ENCODE peak calls at places on chromosomes 1 and 21, in four cellular contexts. O is GM12878, M is H1, B is HepG2. L is an unnamed sample.

GRCh38 chr1:66489146-66489545 is 44.8 kb upstream of the SGIP1 start:
- DNase-seq in O (no peak), M (no peak), B (no peak), L (no peak)

GRCh38 chr1:1026599-1027413 is 6.9 kb downstream of the AGRN start:
- DNase-seq in O (no peak), M (no peak), B (no peak), L (no peak)

GRCh38 chr1:101996830-101997485 is at the start of gene OLFM3:
- DNase-seq in O (no peak), M (peak; percentile 43), B (peak; percentile 1), L (peak; percentile 4)

GRCh38 chr1:30756545-30757195 is 904 bp downstream of the LAPTM5 start:
- DNase-seq in O (no peak), M (no peak), B (no peak), L (no peak)

GRCh38 chr1:103218821-103219220 is 110.5 kb upstream of the COL11A1 start:
- DNase-seq in O (no peak), M (no peak), B (no peak), L (no peak)

GRCh38 chr1:241518447-241519307 is 878 bp downstream of the FH start:
- DNase-seq in O (no peak), M (no peak), B (peak; percentile 6), L (no peak)

GRCh38 chr1:212935387-212935981 is 14.9 kb upstream of the VASH2 start:
- DNase-seq in O (no peak), M (no peak), B (peak; percentile 42), L (no peak)

GRCh38 chr1:231618588-231619256 is 7.9 kb upstream of the DISC1 start:
- DNase-seq in O (no peak), M (no peak), B (no peak), L (no peak)

GRCh38 chr21:37119421-37120218 is 46.6 kb downstream of the TTC3 start:
- DNase-seq in O (no peak), M (no peak), B (peak; percentile 12), L (no peak)

GRCh38 chr1:179303173-179303572 is 9.6 kb downstream of the SOAT1 start:
- DNase-seq in O (no peak), M (no peak), B (no peak), L (no peak)

GRCh38 chr1:155321577-155322497 is 1.1 kb downstream of the RUSC1 start:
- DNase-seq in O (no peak), M (no peak), B (no peak), L (no peak)

GRCh38 chr1:243926803-243927245 is 76.8 kb upstream of the AKT3 start:
- DNase-seq in O (no peak), M (no peak), B (no peak), L (no peak)

GRCh38 chr1:215660259-215660658 is 93.2 kb downstream of the KCTD3 start:
- DNase-seq in O (no peak), M (no peak), B (peak; percentile 48), L (no peak)

GRCh38 chr1:21077085-21077484 is 99.6 kb downstream of the EIF4G3 start:
- DNase-seq in O (no peak), M (no peak), B (no peak), L (no peak)

GRCh38 chr1:48013270-48013669 is 16.1 kb upstream of the TRABD2B start:
- DNase-seq in O (no peak), M (no peak), B (no peak), L (no peak)

GRCh38 chr1:43420874-43421273 is 31.2 kb downstream of the SZT2 start:
- DNase-seq in O (no peak), M (no peak), B (no peak), L (no peak)

GRCh38 chr1:221672160-221672762 is 69.6 kb downstream of the DUSP10 start:
- DNase-seq in O (no peak), M (no peak), B (no peak), L (no peak)

GRCh38 chr21:24272527-24272938 is 1334.7 kb downstream of the MRPL39 start:
- DNase-seq in O (no peak), M (no peak), B (no peak), L (no peak)

GRCh38 chr1:22527122-22527521 is 36.2 kb upstream of the EPHA8 start:
- DNase-seq in O (no peak), M (no peak), B (no peak), L (no peak)

GRCh38 chr1:48920741-48921330 is 144.1 kb upstream of the BEND5 start:
- DNase-seq in O (no peak), M (no peak), B (no peak), L (no peak)

GRCh38 chr1:218384576-218384975 is 39.4 kb downstream of the TGFB2 start:
- DNase-seq in O (no peak), M (no peak), B (no peak), L (no peak)

DNA sequence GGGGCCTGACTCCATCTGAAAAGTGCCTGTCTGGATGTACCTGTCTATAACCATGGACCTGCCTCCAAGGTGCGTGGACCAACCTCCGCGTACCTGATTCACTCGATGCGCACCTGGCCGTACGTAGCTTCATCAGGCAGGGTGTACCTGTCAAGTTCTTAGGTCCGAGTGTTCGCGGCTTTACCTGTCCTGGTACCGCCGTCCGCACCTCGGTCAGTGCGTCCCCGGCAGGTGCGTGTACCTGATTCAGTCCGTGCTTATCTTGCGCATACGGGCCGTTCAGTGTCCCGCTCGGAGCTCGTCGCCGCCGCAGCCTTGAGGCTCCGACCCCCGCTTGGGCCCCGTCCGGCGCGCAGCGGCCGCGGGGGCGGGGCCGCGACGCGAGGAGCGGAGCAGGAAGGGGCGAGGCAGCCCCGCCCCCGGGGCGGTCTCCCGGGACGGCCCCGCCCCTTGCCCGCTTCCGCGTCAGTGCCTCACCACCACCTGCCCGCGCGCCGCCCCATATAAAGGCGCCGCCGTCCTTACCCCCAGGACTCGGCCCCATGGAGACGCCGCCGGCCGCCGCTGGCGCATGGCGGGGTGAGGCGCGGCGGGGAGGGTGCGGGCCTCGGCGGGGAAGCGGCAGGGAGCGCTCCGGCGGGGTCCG is at the start of gene ZC3H12A:
- DNase-seq in O (peak; percentile 57), M (peak; percentile 70), B (peak; percentile 78), L (peak; percentile 95)
- TF ChIP-seq POLR2A in O (peak; percentile 99), M (no peak), B (peak; percentile 82), L (peak; percentile 98)

GRCh38 chr1:59819566-59820438 is 5.1 kb downstream of the HOOK1 start:
- DNase-seq in O (no peak), M (no peak), B (no peak), L (no peak)

GRCh38 chr1:59816318-59816878 is 1.6 kb downstream of the HOOK1 start:
- DNase-seq in O (no peak), M (no peak), B (no peak), L (no peak)

GRCh38 chr1:59815892-59816291 is 1.1 kb downstream of the HOOK1 start:
- DNase-seq in O (no peak), M (no peak), B (peak; percentile 18), L (no peak)

GRCh38 chr1:59814180-59814900 is 409 bp upstream of the HOOK1 start:
- DNase-seq in O (peak; percentile 94), M (peak; percentile 91), B (peak; percentile 97), L (peak; percentile 33)

GRCh38 chr1:59814901-59815825 is at the start of gene HOOK1:
- DNase-seq in O (no peak), M (peak; percentile 5), B (no peak), L (peak; percentile 1)
- TF ChIP-seq TAF1 in O (no peak), M (peak; percentile 39), B (peak; percentile 42), L (no peak)

GRCh38 chr1:8867878-8868567 is 10.5 kb downstream of the ENO1 start:
- DNase-seq in O (no peak), M (no peak), B (no peak), L (no peak)
- TF ChIP-seq POLR2A in O (peak; percentile 60), M (no peak), B (peak; percentile 52), L (peak; percentile 78)

GRCh38 chr1:28887835-28888682 is 26.3 kb upstream of the EPB41 start:
- DNase-seq in O (no peak), M (no peak), B (no peak), L (no peak)
- TF ChIP-seq TAF1 in O (no peak), M (no peak), B (no peak), L (no peak)

DNA sequence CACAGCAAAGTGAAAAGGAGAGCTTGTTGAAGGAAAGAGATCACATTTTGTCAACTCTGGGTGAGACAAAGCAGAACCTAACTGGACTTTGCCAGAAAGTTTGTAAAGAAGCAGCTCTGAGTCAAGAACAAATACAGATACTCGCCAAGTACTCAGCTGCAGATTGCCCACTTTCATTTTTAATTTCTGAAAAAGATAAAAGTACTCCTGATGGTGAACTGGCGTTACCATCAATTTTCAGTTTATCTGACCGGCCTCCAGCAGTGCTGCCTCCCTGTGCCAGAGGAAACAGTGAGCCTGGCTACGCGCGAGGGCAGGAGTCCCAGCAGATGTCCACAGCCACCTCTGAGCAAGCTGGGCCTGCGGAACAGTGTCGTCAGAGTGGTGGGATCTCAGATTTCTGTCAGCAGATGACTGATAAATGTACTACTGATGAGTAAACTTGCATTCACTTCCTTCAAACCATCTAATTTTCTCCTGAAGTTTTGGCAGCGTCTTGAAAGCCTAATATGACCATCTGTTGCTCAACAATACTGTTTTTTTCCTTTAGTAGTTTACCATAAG is 43.8 kb downstream of the BACH1 start:
- DNase-seq in O (peak; percentile 32), M (no peak), B (no peak), L (no peak)
- TF ChIP-seq POLR2A in O (peak; percentile 40), M (no peak), B (no peak), L (no peak)

L was measured in GM12892.